ENCODE peak calls at places on chromosome 17, in five cellular contexts. H is IMR-90, J is cardiac muscle cell, U is omental fat pad, Z is fibroblast of pulmonary artery. P is an unnamed sample.

GRCh38 chr17:41322264-41322902 is 6.9 kb upstream of the KRTAP17-1 start:
- DNase-seq in H (peak), U (no peak), J (peak), Z (peak), P (no peak)

GRCh38 chr17:82429824-82430223 is 11.4 kb upstream of the OGFOD3 start:
- DNase-seq in H (no peak), U (no peak), Z (no peak), J (no peak), P (no peak)

GRCh38 chr17:8797621-8798175 is 1.5 kb downstream of the MFSD6L start:
- DNase-seq in J (no peak), Z (no peak), H (no peak), U (no peak), P (no peak)

GRCh38 chr17:10803350-10803749 is 549 bp downstream of the TMEM238L start:
- DNase-seq in Z (no peak), J (no peak), U (no peak), H (no peak), P (no peak)

GRCh38 chr17:76048711-76049110 is 21.6 kb upstream of the EVPL start:
- DNase-seq in U (no peak), Z (no peak), J (no peak), H (peak), P (no peak)

GRCh38 chr17:31524926-31525800 is 133.7 kb downstream of the RAB11FIP4 start:
- DNase-seq in Z (peak), H (peak), J (peak), U (peak), P (peak)

GRCh38 chr17:14427914-14428639 is 127.2 kb downstream of the HS3ST3B1 start:
- DNase-seq in H (no peak), U (no peak), Z (no peak), J (no peak), P (no peak)

GRCh38 chr17:75873587-75874322 is 4.6 kb downstream of the TRIM47 start:
- DNase-seq in U (no peak), Z (no peak), H (no peak), J (no peak), P (no peak)

DNA sequence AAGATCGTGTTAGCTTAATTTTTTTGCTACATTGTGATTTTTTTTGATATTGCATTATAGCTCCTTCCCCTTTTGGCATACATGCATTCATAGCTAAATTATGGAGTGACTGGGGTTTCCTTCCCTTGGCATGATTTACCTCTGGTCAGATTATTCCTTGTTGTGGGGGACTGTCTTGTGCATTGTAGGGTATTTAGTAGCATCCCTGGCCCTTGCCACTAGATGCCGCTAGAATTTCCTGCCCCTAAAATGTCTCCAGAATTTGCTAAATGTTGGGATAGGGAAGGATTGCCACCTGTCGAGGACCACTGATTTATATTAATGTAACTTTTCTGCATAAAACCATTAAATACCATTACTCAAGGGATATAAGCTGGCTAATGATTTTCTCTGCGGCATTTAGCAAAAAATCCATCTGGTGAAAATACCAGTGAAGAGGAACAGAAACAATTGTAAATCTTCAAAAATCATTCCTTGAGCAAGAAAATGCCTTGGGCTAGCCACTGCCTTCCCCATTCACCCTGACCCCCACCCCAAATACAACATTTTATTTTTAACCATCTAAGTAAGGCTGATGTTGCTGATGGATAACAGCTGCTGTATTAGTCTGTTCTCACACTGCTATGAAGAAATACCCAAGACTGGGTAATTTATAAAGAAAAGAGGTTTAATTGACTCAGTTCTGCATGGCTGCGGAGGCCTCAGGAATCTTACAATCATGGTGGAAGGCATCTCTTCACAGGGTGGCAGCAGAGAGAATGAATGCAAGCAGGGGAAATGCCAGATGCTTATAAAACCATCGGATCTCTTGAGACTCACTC is 195.2 kb downstream of the MAP2K6 start:
- DNase-seq in J (peak), H (peak), U (no peak), Z (peak), P (peak)
- TF ChIP-seq CTCF in J (peak), H (peak), U (no peak), Z (peak), P (peak)

GRCh38 chr17:62994931-62995330 is 28.9 kb downstream of the TANC2 start:
- DNase-seq in J (peak), H (peak), Z (peak), U (no peak), P (no peak)

GRCh38 chr17:62998665-62999393 is 32.8 kb downstream of the TANC2 start:
- DNase-seq in H (no peak), U (no peak), J (no peak), Z (no peak), P (no peak)

GRCh38 chr17:62996221-62996620 is 30.2 kb downstream of the TANC2 start:
- DNase-seq in J (no peak), H (no peak), U (no peak), Z (no peak), P (no peak)

GRCh38 chr17:62995377-62995885 is 29.4 kb downstream of the TANC2 start:
- DNase-seq in H (peak), Z (peak), J (peak), U (no peak), P (no peak)
- TF ChIP-seq CTCF in H (peak), Z (peak), J (peak), U (no peak), P (peak)

GRCh38 chr17:52105601-52106000 is 52.9 kb downstream of the CA10 start:
- DNase-seq in J (no peak), U (no peak), H (no peak), Z (no peak), P (no peak)

GRCh38 chr17:52106070-52106469 is 52.4 kb downstream of the CA10 start:
- DNase-seq in Z (no peak), H (no peak), U (no peak), J (no peak), P (no peak)

GRCh38 chr17:52106638-52107261 is 51.8 kb downstream of the CA10 start:
- DNase-seq in J (peak), U (peak), Z (peak), H (no peak), P (peak)

DNA sequence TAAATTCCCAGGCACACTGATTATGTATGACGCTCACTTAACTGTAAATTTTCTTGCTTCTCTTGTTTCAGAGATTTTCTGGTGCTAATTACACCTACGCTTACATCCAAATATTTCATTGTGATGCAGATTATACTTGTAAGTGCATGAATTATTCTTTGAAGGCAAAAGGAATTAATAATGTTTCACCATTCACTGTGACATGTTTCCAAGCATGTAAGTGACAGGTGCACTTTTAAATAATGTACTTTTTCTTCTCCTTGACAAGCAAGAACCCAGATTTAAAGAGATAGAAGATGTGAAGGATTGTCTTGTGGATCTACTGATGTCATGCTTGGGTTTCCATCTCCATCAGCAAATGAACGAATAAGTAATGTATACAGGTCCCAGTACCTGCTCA is 47.3 kb downstream of the CA10 start:
- DNase-seq in H (no peak), U (no peak), J (no peak), Z (no peak), P (no peak)
- TF ChIP-seq CTCF in H (no peak), U (no peak), J (no peak), Z (no peak), P (no peak)

GRCh38 chr17:44910231-44911106 is 4.8 kb downstream of the GFAP start:
- DNase-seq in Z (no peak), U (no peak), J (no peak), H (no peak), P (no peak)

GRCh38 chr17:44909681-44910144 is 5.6 kb downstream of the GFAP start:
- DNase-seq in H (peak), U (no peak), Z (peak), J (no peak), P (no peak)

GRCh38 chr17:44912763-44913544 is 2.3 kb downstream of the GFAP start:
- DNase-seq in H (no peak), Z (no peak), J (no peak), U (no peak), P (no peak)

GRCh38 chr17:44913676-44914075 is 1.6 kb downstream of the GFAP start:
- DNase-seq in Z (no peak), U (no peak), J (no peak), H (no peak), P (no peak)

DNA sequence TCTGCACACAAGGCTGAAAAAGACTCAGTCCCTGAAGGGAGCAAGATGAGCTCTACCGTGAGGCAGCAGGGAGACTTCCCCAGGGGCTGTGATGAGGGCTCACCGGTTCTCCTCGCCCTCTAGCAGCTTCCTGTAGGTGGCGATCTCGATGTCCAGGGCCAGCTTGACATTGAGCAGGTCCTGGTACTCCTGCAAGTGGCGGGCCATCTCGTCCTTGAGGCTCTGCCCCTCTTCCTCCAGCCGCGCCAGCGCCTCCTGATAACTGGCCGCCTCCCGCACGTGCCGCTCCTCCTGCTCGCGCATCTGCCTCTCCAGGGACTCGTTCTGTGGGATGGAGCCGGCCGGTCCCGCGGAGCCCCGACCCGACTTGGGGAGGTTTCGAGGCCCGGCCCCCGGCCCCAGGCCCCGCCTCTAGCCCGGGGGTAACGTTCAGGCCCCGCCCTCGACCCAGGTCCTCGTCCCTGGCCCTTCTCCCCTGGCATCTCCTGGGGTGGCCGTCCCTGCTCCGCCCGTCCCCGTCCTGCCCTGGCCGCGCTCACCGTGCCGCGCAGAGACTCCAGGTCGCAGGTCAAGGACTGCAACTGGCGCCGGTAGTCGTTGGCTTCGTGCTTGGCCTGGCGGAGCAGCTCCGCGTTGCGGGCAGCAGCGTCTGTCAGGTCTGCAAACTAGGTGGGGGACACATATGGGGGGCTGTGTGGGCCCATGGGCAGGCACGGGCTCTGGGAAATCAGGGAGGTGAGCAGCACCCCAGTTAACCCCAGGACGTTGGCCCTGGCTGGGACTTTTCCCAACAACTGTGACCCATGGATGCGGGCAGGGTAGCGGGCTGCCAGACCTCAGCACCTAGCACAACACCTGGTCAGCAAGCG is 3.9 kb downstream of the GFAP start:
- DNase-seq in Z (peak), U (no peak), H (peak), J (peak), P (peak)
- TF ChIP-seq CTCF in Z (peak), U (no peak), H (peak), J (peak), P (peak)